ENCODE peak calls at places on chromosomes 16 and 17, in nine cellular contexts. S is HFF-Myc, A is cardiac muscle cell, M is prostate gland, C is A549, Z is upper lobe of right lung, O is ovary, X is GM12864, V is body of pancreas. Y is an unnamed sample.

GRCh38 chr16:1525871-1526607 is 7.4 kb upstream of the TMEM204 start:
- DNase-seq in C (no peak), M (no peak), O (no peak), X (no peak), S (no peak), A (no peak), Z (no peak), V (no peak), Y (no peak)

GRCh38 chr17:7583253-7584109 is at the start of gene MPDU1:
- DNase-seq in A (peak; percentile 99), O (peak; percentile 99), Z (peak; percentile 99), M (peak; percentile 96), X (peak; percentile 83), S (peak; percentile 97), V (peak; percentile 96), C (peak; percentile 97), Y (peak; percentile 67)

GRCh38 chr17:56031636-56032035 is 121.6 kb upstream of the ANKFN1 start:
- DNase-seq in X (peak; percentile 0), S (no peak), Z (no peak), V (no peak), C (no peak), A (no peak), O (no peak), M (no peak), Y (no peak)

GRCh38 chr17:55743103-55743679 is 7.7 kb upstream of the PCTP start:
- DNase-seq in S (no peak), O (no peak), A (no peak), V (peak; percentile 70), C (peak; percentile 60), M (peak; percentile 15), Z (no peak), X (no peak), Y (peak; percentile 63)

GRCh38 chr17:68197997-68198930 is 49.6 kb upstream of the AMZ2 start:
- DNase-seq in C (no peak), O (no peak), Z (peak; percentile 64), X (no peak), A (no peak), V (no peak), S (no peak), M (no peak), Y (no peak)

GRCh38 chr17:64339516-64340475 is 50.9 kb downstream of the PECAM1 start:
- DNase-seq in V (no peak), O (no peak), X (no peak), C (no peak), S (no peak), Z (no peak), M (no peak), A (no peak), Y (no peak)

GRCh38 chr17:55163408-55163807 is 101.4 kb upstream of the HLF start:
- DNase-seq in X (no peak), M (no peak), O (no peak), S (no peak), C (no peak), A (no peak), Z (no peak), V (no peak), Y (no peak)

GRCh38 chr17:77141846-77142449 is 1.2 kb downstream of the SEC14L1 start:
- DNase-seq in A (no peak), O (no peak), X (no peak), V (no peak), Z (no peak), S (no peak), M (no peak), C (no peak), Y (no peak)

GRCh38 chr17:79544142-79544914 is 66.5 kb downstream of the RBFOX3 start:
- DNase-seq in M (no peak), V (no peak), S (no peak), Z (no peak), C (no peak), X (no peak), O (no peak), A (no peak), Y (no peak)

GRCh38 chr17:79542718-79543117 is 68.1 kb downstream of the RBFOX3 start:
- DNase-seq in A (no peak), S (no peak), X (no peak), C (no peak), Z (no peak), M (no peak), V (no peak), O (no peak), Y (no peak)

GRCh38 chr17:79545251-79546005 is 65.4 kb downstream of the RBFOX3 start:
- DNase-seq in V (no peak), O (no peak), M (no peak), C (no peak), Z (peak; percentile 34), A (no peak), S (no peak), X (no peak), Y (no peak)

GRCh38 chr17:79541451-79541850 is 69.4 kb downstream of the RBFOX3 start:
- DNase-seq in A (no peak), M (no peak), O (no peak), S (no peak), Z (no peak), V (no peak), C (no peak), X (no peak), Y (no peak)

GRCh38 chr17:79543566-79543965 is 67.3 kb downstream of the RBFOX3 start:
- DNase-seq in C (no peak), O (no peak), Z (no peak), V (no peak), X (no peak), A (no peak), S (no peak), M (no peak), Y (no peak)
- H3K4me3 ChIP-seq in C (no peak overlapping the region), O (no peak overlapping the region), Z (no peak overlapping the region), V (no peak overlapping the region), X (no peak overlapping the region), A (no peak overlapping the region), S (no peak overlapping the region), M (no peak overlapping the region), Y (no peak overlapping the region)

GRCh38 chr17:49495842-49496182 is 719 bp downstream of the NGFR start:
- DNase-seq in S (no peak), O (no peak), X (no peak), C (no peak), V (no peak), M (no peak), A (no peak), Z (no peak), Y (no peak)

GRCh38 chr17:49496866-49497146 is 1.7 kb downstream of the NGFR start:
- DNase-seq in C (no peak), Z (no peak), M (no peak), O (no peak), V (no peak), S (no peak), X (no peak), A (no peak), Y (no peak)

GRCh38 chr17:49494399-49494798 is 694 bp upstream of the NGFR start:
- DNase-seq in Z (no peak), A (no peak), S (no peak), M (no peak), O (no peak), V (no peak), C (no peak), X (no peak), Y (no peak)

GRCh38 chr17:49496183-49496865 is 1.2 kb downstream of the NGFR start:
- DNase-seq in S (no peak), Z (peak; percentile 87), A (peak; percentile 64), M (peak; percentile 76), V (peak; percentile 85), C (peak; percentile 72), O (peak; percentile 87), X (no peak), Y (no peak)

DNA sequence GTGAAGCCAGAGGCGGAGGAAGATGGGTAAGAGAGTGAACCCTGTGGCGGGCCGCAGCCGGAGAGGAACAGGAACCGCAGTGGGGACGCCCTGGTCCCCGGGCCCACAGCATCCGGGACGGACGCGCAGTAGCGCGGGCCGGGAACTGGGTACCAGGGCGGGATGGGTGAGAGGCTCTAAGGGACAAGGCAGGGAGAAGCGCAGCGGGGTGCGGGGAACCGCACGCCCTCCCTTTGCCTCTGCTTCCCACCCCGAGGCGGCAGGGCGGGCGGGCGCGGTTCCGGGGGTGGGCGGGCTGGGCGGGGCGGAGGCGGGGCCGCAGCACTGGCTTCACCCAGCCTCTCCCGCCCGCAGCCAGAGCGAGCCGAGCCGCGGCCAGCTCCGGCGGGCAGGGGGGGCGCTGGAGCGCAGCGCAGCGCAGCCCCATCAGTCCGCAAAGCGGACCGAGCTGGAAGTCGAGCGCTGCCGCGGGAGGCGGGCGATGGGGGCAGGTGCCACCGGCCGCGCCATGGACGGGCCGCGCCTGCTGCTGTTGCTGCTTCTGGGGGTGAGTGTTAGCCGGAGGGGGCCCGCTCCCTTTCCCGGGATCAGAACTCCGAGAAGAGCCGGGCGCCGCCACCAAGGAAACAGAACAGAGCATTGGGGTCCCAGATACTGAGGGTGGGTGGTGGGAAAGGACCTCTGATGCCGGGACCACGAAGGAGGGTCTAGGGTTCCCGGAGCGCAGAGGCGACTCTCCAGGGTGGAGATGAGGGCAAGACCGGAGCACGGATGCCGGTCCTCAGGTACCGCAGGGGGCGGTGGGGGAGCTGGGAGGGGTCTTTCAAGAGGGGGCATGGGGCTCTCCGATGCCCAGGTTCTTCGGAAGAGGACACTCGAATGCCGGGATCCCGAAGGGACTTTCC is at the start of gene NGFR:
- DNase-seq in A (peak; percentile 38), X (no peak), O (peak; percentile 63), V (peak; percentile 32), Z (no peak), M (no peak), C (no peak), S (no peak), Y (no peak)
- TF ChIP-seq CTCF in A (no peak), X (no peak), O (no peak), V (no peak), Z (no peak), M (no peak), C (peak; percentile 38), S (no peak), Y (no peak)

GRCh38 chr17:33753452-33753851 is 460.4 kb upstream of the ASIC2 start:
- DNase-seq in V (no peak), M (no peak), C (peak; percentile 16), Z (no peak), A (no peak), X (no peak), O (no peak), S (no peak), Y (no peak)

GRCh38 chr17:33756021-33756420 is 462.9 kb upstream of the ASIC2 start:
- DNase-seq in X (no peak), V (no peak), C (no peak), M (no peak), Z (no peak), S (no peak), O (no peak), A (no peak), Y (no peak)

GRCh38 chr17:33751702-33752065 is 458.6 kb upstream of the ASIC2 start:
- DNase-seq in S (no peak), O (no peak), M (no peak), Z (no peak), V (no peak), X (no peak), A (no peak), C (no peak), Y (no peak)

GRCh38 chr17:33749171-33749570 is 456.1 kb upstream of the ASIC2 start:
- DNase-seq in S (no peak), M (no peak), A (no peak), C (no peak), X (no peak), V (no peak), O (no peak), Z (no peak), Y (no peak)

DNA sequence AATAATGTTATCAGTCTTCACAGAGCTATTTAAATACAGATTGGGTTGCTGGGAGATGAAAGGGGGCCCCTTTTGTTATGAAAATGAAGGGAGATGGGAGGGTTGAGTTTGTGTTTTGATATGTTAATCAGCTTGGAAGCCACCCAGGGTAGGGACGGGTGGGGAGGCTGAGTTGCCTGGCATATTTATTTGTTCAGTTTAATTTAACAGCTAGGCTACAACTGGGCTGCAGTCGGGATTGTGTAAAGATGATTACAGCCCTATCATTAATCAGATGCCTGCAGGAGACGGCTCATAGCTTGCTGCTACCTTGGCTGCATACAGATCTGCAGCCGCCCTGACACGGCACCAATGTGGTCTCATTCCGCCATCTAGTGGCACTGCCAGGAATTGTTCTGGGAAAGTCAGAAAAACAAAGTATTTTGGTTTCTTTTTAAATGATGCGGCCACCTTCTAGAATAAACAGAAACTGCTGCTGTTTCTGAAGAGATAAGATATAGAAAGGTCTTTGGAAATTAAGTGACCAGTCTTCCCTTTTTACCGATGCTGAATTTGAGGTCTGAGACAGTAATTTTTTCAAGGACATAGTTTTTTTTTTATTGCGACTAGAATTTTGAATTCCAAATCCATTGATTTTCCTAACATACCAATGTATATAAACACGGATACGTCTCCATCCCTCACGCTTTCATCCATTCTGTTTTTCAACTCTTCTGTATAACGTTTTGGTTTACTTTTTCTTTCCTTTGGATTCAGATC is 458.0 kb upstream of the ASIC2 start:
- DNase-seq in O (peak; percentile 70), V (peak; percentile 78), A (peak; percentile 73), X (no peak), S (peak; percentile 17), M (peak; percentile 42), Z (peak; percentile 65), C (peak; percentile 57), Y (peak; percentile 7)
- H3K4me3 ChIP-seq in O (no peak overlapping the region), V (no peak overlapping the region), A (no peak overlapping the region), X (no peak overlapping the region), S (no peak overlapping the region), M (no peak overlapping the region), Z (no peak overlapping the region), C (peak overlapping the region; percentile 8), Y (no peak overlapping the region)

GRCh38 chr16:6165330-6165984 is 1067.9 kb upstream of the EEF2KMT start:
- DNase-seq in C (peak; percentile 6), M (no peak), V (no peak), A (no peak), X (no peak), S (no peak), Z (no peak), O (no peak), Y (no peak)
- TF ChIP-seq CTCF in C (no peak), M (no peak), V (no peak), A (no peak), X (no peak), S (no peak), Z (no peak), O (no peak), Y (peak; percentile 23)